ENCODE peak calls at places on chromosomes 13 and 19, in four cellular contexts. I is vagina, Y is Peyer's patch, D is heart left ventricle. V is an unnamed sample. For H3K4me1, the result is how much of the 10 kb centered on the place peaks cover.

GRCh38 chr13:38783992-38784875 is 97.4 kb downstream of the FREM2 start:
- DNase-seq in I (no peak), Y (no peak), D (peak), V (peak)

GRCh38 chr13:45349438-45349837 is 8.5 kb upstream of the TPT1 start:
- DNase-seq in I (no peak), Y (no peak), D (no peak), V (no peak)

GRCh38 chr13:52450012-52450792 is at the start of gene VPS36:
- DNase-seq in I (no peak), Y (peak), D (peak), V (peak)

GRCh38 chr13:103246581-103247200 is 180.5 kb upstream of the SLC10A2 start:
- DNase-seq in I (no peak), Y (no peak), D (no peak), V (no peak)

GRCh38 chr13:71320452-71320851 is 546.6 kb downstream of the DACH1 start:
- DNase-seq in I (no peak), Y (no peak), D (no peak), V (no peak)

GRCh38 chr19:30207357-30207756 is 164.8 kb upstream of the ZNF536 start:
- DNase-seq in I (peak), Y (no peak), D (no peak), V (no peak)

GRCh38 chr19:14459703-14460102 is 15.5 kb downstream of the PTGER1 start:
- DNase-seq in I (no peak), Y (no peak), D (no peak), V (no peak)

GRCh38 chr19:1568320-1569019 is at the start of gene MEX3D:
- DNase-seq in I (no peak), Y (peak), D (peak), V (peak)

GRCh38 chr13:68019901-68020300 is 789.8 kb upstream of the PCDH9 start:
- DNase-seq in I (no peak), Y (no peak), D (no peak), V (no peak)

DNA sequence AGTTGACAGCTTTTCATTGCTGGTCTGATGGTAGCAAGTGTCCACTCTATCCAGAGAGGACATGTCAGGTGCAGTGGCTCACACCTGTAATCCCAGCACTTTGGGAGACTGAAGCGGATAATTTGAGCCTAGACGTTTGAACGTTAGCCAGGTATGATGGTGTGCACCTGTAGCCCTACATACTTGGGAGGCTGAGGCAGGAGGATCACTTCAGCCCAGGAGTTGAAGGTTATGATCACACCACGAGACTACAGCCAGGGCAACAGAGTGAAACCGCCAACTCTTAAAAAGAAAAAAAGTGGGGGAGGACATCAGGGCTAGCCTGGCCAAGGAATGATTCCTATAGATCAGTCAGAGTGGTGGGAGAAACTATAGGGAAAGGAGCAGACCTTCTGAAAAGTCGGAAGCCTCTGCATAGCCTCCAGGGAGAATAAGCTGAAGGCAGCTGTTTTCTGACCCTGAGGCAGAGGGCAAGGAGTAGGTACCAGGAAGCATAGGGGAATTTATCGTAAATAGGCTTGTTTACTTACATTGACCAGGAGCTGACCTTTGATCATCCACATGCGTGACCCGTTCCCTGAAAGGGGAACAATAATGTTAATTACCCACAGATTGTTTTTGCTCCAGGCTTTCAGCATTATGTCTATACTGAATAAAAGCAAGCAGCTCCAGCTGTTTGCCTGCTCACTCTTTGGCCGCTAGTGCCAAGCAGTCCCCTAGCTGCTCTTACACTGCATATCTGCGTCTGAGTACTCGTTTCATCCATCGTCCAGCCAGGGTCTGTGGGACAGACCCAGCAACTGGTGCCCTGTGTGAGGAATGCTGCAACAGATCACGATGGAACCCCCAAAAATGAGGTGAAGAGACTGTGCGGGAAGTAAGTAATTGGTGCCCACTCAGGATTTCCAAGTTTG is 161.6 kb downstream of the RNF17 start:
- DNase-seq in I (no peak), Y (no peak), D (no peak), V (no peak)
- TF ChIP-seq CTCF in I (no peak), Y (no peak), D (no peak), V (no peak)

DNA sequence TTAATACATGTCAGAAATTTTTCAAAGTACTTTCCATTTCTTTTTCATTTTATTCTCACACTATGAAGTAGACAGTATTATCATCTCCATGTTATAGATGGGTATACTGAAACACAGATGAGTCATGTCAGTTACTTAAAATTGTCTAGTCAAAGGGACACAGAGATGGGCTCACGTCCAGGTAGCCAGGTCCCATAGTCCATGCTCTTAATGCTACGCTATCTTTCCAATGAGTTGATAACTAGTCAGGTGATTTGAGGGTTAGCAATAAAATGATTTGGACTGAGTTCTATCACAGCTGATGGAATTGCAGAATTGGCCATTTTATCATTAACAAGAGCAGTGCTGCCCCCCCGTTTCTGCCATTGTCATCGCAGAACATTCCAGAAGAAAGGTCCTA is 319.0 kb downstream of the DLEU7 start:
- DNase-seq in I (no peak), Y (no peak), D (no peak), V (no peak)
- H3K4me1 ChIP-seq in I (half or more), Y (under half), D (half or more), V (under half)

GRCh38 chr13:47611664-47612288 is 389.3 kb downstream of the SUCLA2 start:
- DNase-seq in I (no peak), Y (no peak), D (no peak), V (no peak)

GRCh38 chr13:47610687-47611086 is 390.4 kb downstream of the SUCLA2 start:
- DNase-seq in I (no peak), Y (no peak), D (no peak), V (no peak)
- TF ChIP-seq POLR2A in I (no peak), Y (no peak), D (no peak), V (no peak)

GRCh38 chr19:45468159-45468651 is 409 bp downstream of the FOSB start:
- DNase-seq in I (no peak), Y (peak), D (no peak), V (peak)
- TF ChIP-seq CTCF in I (no peak), Y (no peak), D (peak), V (no peak)

GRCh38 chr19:55248704-55249103 is 10.1 kb downstream of the PPP6R1 start:
- DNase-seq in I (no peak), Y (no peak), D (peak), V (no peak)

GRCh38 chr19:55251296-55252081 is 7.3 kb downstream of the PPP6R1 start:
- DNase-seq in I (no peak), Y (no peak), D (peak), V (no peak)

GRCh38 chr19:55248166-55248675 is 10.6 kb downstream of the PPP6R1 start:
- DNase-seq in I (no peak), Y (no peak), D (peak), V (no peak)

GRCh38 chr19:55249841-55250240 is 9.0 kb downstream of the PPP6R1 start:
- DNase-seq in I (no peak), Y (no peak), D (peak), V (no peak)

GRCh38 chr19:55250262-55251036 is 8.4 kb downstream of the PPP6R1 start:
- DNase-seq in I (no peak), Y (no peak), D (peak), V (no peak)
- H3K4me1 ChIP-seq in I (half or more), Y (under half), D (half or more), V (under half)

GRCh38 chr19:18940791-18941627 is at the start of gene HOMER3:
- DNase-seq in I (no peak), Y (peak), D (peak), V (peak)
- TF ChIP-seq POLR2A in I (peak), Y (no peak), D (no peak), V (no peak)

GRCh38 chr19:16518061-16518460 is 21.9 kb downstream of the C19orf44 start:
- DNase-seq in I (no peak), Y (no peak), D (no peak), V (no peak)

GRCh38 chr19:16516923-16517610 is 20.9 kb downstream of the C19orf44 start:
- DNase-seq in I (no peak), Y (no peak), D (no peak), V (no peak)

GRCh38 chr19:16520074-16520973 is 21.9 kb downstream of the CHERP start:
- DNase-seq in I (no peak), Y (no peak), D (no peak), V (no peak)

GRCh38 chr19:16519230-16519687 is 23.0 kb downstream of the CHERP start:
- DNase-seq in I (no peak), Y (no peak), D (no peak), V (no peak)

DNA sequence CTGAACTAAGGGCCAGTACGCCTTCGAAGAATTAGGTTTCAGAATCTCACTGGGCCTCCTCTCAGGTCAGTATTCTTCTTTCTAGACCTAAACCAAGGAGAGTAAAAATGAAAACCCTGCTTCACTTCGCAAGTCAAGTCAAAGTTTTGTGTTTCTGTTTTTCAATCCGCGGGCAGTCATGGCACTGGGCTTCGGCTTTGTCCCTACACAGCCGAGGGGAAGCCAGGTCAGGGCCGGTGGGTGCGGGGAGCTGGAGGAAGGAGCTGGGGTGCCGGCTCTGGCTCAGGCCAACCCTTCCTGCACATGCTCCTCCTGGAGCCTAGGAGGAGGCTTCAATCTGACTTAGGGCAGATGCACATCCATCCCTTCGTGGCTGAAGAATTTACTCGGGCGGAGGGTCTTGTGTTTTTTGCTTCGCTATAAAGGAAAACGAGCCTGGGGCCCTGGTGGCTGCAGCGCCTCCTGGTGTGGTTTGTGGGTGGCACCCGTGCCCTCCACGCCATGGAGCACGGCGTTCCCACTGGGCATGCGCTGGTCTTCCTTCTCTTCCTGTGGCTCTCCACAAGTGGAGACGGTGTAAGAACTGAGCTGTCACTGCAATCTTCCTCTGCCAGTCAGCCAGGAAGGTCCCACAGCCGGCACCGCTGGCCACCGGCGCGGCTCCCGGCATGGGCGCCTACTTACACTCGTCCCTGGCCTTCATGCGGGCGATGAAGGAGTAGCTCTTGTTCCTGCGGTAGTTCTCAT is 22.5 kb downstream of the C19orf44 start:
- DNase-seq in I (no peak), Y (no peak), D (no peak), V (no peak)
- TF ChIP-seq CTCF in I (no peak), Y (no peak), D (no peak), V (no peak)

V was measured in body of pancreas.